ENCODE peak calls at places on chromosomes 7 and 10, in five cellular contexts. D is GM23338, A is fibroblast of lung, E is stomach, W is heart right ventricle. T is an unnamed sample.

GRCh38 chr10:22825841-22826240 is 102.0 kb upstream of the ARMC3 start:
- DNase-seq in D (peak; percentile 45), A (no peak), E (no peak), W (no peak), T (no peak)

GRCh38 chr7:97731736-97732370 is at the start of gene TAC1:
- DNase-seq in D (peak; percentile 74), A (peak; percentile 2), E (no peak), W (no peak), T (no peak)

GRCh38 chr7:73977626-73978618 is 50.1 kb upstream of the ELN start:
- DNase-seq in D (no peak), A (peak; percentile 26), E (no peak), W (no peak), T (no peak)

GRCh38 chr7:41207141-41207540 is 495.7 kb downstream of the INHBA start:
- DNase-seq in D (peak; percentile 65), A (no peak), E (no peak), W (no peak), T (no peak)

GRCh38 chr7:12111461-12112405 is 99.4 kb upstream of the TMEM106B start:
- DNase-seq in D (peak; percentile 81), A (peak; percentile 82), E (no peak), W (no peak), T (no peak)

GRCh38 chr7:24715661-24716479 is 41.4 kb downstream of the GSDME start:
- DNase-seq in D (peak; percentile 81), A (peak; percentile 56), E (no peak), W (no peak), T (peak; percentile 60)

GRCh38 chr10:124009616-124010015 is 83.8 kb downstream of the CHST15 start:
- DNase-seq in D (no peak), A (no peak), E (no peak), W (no peak), T (no peak)

GRCh38 chr10:35854661-35855060 is 212.6 kb upstream of the FZD8 start:
- DNase-seq in D (no peak), A (no peak), E (no peak), W (no peak), T (no peak)

GRCh38 chr7:126957443-126957842 is 295.3 kb downstream of the GRM8 start:
- DNase-seq in D (no peak), A (no peak), E (no peak), W (no peak), T (no peak)

GRCh38 chr7:798921-799470 is 33.3 kb upstream of the SUN1 start:
- DNase-seq in D (no peak), A (no peak), E (no peak), W (no peak), T (no peak)

GRCh38 chr10:7000063-7000462 is 410.8 kb downstream of the SFMBT2 start:
- DNase-seq in D (no peak), A (peak; percentile 28), E (no peak), W (no peak), T (no peak)

GRCh38 chr7:23011222-23011924 is 2.6 kb downstream of the HYCC1 start:
- DNase-seq in D (no peak), A (no peak), E (no peak), W (no peak), T (no peak)

GRCh38 chr7:23014681-23015080 is 751 bp upstream of the HYCC1 start:
- DNase-seq in D (no peak), A (no peak), E (no peak), W (no peak), T (no peak)

GRCh38 chr7:23013715-23014649 is at the start of gene HYCC1:
- DNase-seq in D (peak; percentile 99), A (peak; percentile 97), E (peak; percentile 99), W (peak; percentile 98), T (peak; percentile 100)

GRCh38 chr7:23012186-23012585 is 1.7 kb downstream of the HYCC1 start:
- DNase-seq in D (no peak), A (no peak), E (no peak), W (no peak), T (no peak)

GRCh38 chr7:23012797-23013714 is 874 bp downstream of the HYCC1 start:
- DNase-seq in D (peak; percentile 51), A (peak; percentile 28), E (no peak), W (peak; percentile 46), T (peak; percentile 88)
- TF ChIP-seq CTCF in D (no peak), A (no peak), E (no peak), W (no peak), T (peak; percentile 10)

DNA sequence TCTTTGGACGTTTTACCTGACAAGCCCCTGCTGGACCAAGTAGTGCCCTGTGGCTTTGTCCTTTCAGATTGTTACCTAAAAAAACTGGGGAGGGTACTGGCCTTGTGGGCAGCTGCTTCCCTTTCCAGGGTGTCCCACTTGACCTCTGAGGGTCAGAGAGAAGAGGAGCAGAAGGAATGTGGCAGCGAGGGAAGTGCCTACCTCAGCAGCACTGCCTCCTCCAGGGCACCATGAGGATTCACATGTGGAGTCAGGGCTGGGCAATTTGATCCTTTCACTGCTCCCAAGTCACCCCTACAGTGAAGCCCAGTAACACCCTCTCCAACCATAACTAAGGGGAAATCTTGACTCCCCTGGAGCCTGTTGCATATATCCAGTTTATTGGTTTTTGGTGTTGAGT is 64.6 kb downstream of the ITGB1 start:
- DNase-seq in D (peak; percentile 93), A (no peak), E (no peak), W (no peak), T (no peak)
- TF ChIP-seq CTCF in D (peak; percentile 65), A (no peak), E (no peak), W (no peak), T (no peak)

DNA sequence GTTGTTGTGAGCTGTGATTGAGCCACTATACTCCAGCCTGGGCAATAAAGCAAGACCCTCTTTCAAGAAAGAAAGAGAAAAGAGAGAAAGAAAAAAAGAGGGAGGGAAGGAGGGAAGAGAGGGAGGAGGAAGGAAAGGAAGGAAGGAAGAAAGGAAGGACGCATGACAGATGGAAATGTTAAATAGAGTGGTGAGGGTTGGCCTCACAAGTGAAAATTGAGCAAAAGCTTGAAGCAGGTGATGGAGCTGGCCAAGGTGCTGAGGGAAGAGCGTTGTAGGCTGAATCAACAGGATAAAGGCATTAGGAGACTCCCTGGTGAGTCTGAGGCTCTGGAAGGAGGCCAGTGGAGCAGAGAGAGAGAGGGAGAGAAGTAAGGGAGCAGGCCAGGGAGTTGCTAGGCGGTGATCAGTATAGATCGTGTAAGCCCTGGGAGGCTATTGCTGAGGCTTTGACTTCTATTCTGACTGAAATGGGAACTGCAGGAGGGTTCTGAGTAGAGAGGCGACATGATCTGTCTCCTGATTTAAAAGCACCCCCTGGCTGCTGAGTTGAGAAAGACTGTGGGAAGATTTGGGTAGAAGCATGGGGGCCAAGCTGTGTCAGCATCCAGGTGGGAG is 26.5 kb upstream of the TMEM248 start:
- DNase-seq in D (peak; percentile 81), A (peak; percentile 38), E (no peak), W (no peak), T (no peak)
- TF ChIP-seq CTCF in D (peak; percentile 54), A (no peak), E (no peak), W (peak; percentile 19), T (peak; percentile 12)

GRCh38 chr7:131066635-131067034 is 261.0 kb upstream of the MKLN1 start:
- DNase-seq in D (no peak), A (peak; percentile 49), E (no peak), W (no peak), T (no peak)

GRCh38 chr7:131072505-131073091 is 255.1 kb upstream of the MKLN1 start:
- DNase-seq in D (peak; percentile 88), A (peak; percentile 69), E (no peak), W (no peak), T (no peak)

GRCh38 chr7:131067220-131067619 is 260.5 kb upstream of the MKLN1 start:
- DNase-seq in D (no peak), A (no peak), E (no peak), W (no peak), T (no peak)

GRCh38 chr7:131071786-131072504 is 255.7 kb upstream of the MKLN1 start:
- DNase-seq in D (peak; percentile 56), A (peak; percentile 90), E (peak; percentile 39), W (no peak), T (no peak)

DNA sequence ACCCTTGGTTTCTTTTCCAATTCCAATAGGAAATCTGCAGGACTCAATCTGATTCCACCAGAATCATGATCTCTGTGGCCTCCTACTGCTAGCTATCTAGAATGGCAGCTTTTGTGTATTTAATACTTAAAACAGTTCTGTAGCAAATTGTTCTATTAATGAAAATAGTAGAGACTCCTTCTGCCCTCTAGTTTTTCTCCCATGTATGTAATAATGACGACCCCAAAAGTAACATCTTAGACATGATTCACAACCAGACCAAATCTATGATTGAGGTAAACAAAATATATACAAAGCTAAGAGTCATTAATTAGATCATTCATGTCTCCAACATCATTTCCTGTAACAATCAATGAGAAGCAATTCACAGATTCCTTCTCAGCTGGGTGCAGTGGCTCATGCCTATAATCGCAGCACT is 259.1 kb upstream of the MKLN1 start:
- DNase-seq in D (peak; percentile 32), A (peak; percentile 40), E (no peak), W (no peak), T (no peak)
- TF ChIP-seq CTCF in D (peak; percentile 31), A (peak; percentile 48), E (no peak), W (peak; percentile 8), T (no peak)

GRCh38 chr7:75962607-75963382 is 31.6 kb downstream of the TMEM120A start:
- DNase-seq in D (no peak), A (peak; percentile 92), E (no peak), W (peak; percentile 56), T (no peak)

GRCh38 chr7:75961194-75961593 is 33.2 kb downstream of the TMEM120A start:
- DNase-seq in D (peak; percentile 65), A (no peak), E (no peak), W (no peak), T (no peak)

GRCh38 chr7:75966209-75966961 is 28.0 kb downstream of the TMEM120A start:
- DNase-seq in D (no peak), A (peak; percentile 62), E (no peak), W (peak; percentile 52), T (no peak)

GRCh38 chr7:75965617-75966016 is 28.8 kb downstream of the TMEM120A start:
- DNase-seq in D (no peak), A (no peak), E (no peak), W (no peak), T (no peak)

GRCh38 chr7:75963383-75963995 is 30.9 kb downstream of the TMEM120A start:
- DNase-seq in D (no peak), A (no peak), E (no peak), W (peak; percentile 30), T (no peak)
- TF ChIP-seq CTCF in D (no peak), A (no peak), E (no peak), W (no peak), T (no peak)

DNA sequence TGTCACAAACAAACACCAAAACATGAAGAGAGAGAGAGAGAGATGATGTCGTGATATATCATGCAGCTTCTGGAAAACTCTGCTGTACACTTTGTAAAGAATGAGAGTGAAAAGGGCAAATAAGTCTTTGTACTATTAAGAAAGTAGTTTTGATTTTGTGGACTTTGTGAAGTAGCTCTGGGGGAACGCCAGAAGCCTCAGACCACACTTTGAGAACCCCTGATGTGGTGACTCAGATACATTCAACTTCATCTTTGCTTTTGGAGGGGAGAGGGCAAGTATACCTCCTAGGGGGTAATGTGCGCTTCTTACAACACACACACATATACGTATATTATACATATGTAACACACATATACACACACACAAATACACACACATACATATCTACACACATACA is 84.3 kb downstream of the GALNT17 start:
- DNase-seq in D (no peak), A (no peak), E (no peak), W (no peak), T (no peak)
- TF ChIP-seq CTCF in D (no peak), A (no peak), E (no peak), W (no peak), T (no peak)

DNA sequence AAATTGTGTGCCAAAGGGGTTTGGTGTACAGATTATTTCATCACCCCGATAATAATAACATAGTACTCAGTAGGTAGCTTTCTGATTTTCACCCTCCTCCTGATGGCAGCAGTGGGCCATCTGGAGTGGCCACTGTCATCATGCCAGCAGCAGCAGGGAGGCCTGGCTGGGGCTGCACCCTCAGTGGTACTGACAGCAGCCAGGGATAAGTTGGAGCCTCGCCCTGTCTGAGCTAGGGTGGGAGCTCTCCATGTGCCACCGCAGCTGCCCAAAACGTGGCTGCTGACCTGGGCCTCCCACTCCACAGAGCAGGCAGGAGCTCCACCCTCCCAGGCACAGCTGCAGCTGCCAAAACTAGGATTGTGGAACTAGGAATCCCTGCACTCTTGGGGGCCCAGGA is 700.8 kb upstream of the KCND2 start:
- DNase-seq in D (no peak), A (no peak), E (no peak), W (peak; percentile 7), T (no peak)
- TF ChIP-seq CTCF in D (no peak), A (no peak), E (no peak), W (no peak), T (peak; percentile 19)